ENCODE peak calls at places on chromosomes 4 and X, in eight cellular contexts. K is uterus, Z is HCT116, J is tibial nerve, I is heart left ventricle, L is body of pancreas, E is spleen, R is suprapubic skin. N is an unnamed sample.

GRCh38 chr4:51831133-51831532 is 11.8 kb upstream of the DCUN1D4 start:
- DNase-seq in K (peak), J (peak), E (peak), L (peak), I (peak), R (no peak), Z (peak), N (no peak)

GRCh38 chrX:123756320-123756719 is 23.5 kb upstream of the THOC2 start:
- DNase-seq in E (no peak), L (no peak), Z (no peak), R (no peak), J (no peak), I (no peak), K (peak), N (no peak)

GRCh38 chr4:95162867-95163266 is 385.9 kb downstream of the UNC5C start:
- DNase-seq in R (no peak), J (no peak), K (no peak), L (no peak), Z (no peak), I (no peak), E (no peak), N (no peak)

GRCh38 chr4:2923141-2923551 is 40.1 kb downstream of the NOP14 start:
- DNase-seq in L (no peak), Z (no peak), R (peak), J (no peak), K (peak), E (no peak), I (no peak), N (peak)

GRCh38 chrX:70293621-70294020 is 3.7 kb downstream of the KIF4A start:
- DNase-seq in J (no peak), R (no peak), E (no peak), K (no peak), Z (no peak), L (no peak), I (no peak), N (no peak)

GRCh38 chr4:139641218-139641617 is 24.4 kb upstream of the MGST2 start:
- DNase-seq in K (no peak), I (no peak), J (no peak), Z (no peak), E (no peak), L (no peak), R (no peak), N (no peak)

GRCh38 chrX:153578200-153578835 is 20.6 kb downstream of the CCNQ start:
- DNase-seq in R (no peak), Z (no peak), I (no peak), K (no peak), J (no peak), E (no peak), L (no peak), N (no peak)

GRCh38 chr4:145881991-145882390 is 56.6 kb downstream of the ZNF827 start:
- DNase-seq in L (peak), I (no peak), J (no peak), R (no peak), Z (no peak), K (no peak), E (no peak), N (peak)

GRCh38 chr4:102344520-102344954 is 745 bp downstream of the SLC39A8 start:
- DNase-seq in R (peak), J (no peak), E (peak), I (peak), L (no peak), K (no peak), Z (peak), N (peak)

GRCh38 chrX:55841962-55842752 is 124.6 kb downstream of the RRAGB start:
- DNase-seq in J (no peak), I (no peak), Z (no peak), K (no peak), L (no peak), E (no peak), R (no peak), N (no peak)

GRCh38 chrX:19659929-19660328 is 144.6 kb upstream of the MAP3K15 start:
- DNase-seq in J (no peak), Z (no peak), I (no peak), E (no peak), R (no peak), L (no peak), K (no peak), N (no peak)

GRCh38 chr4:114180481-114180880 is 201.0 kb upstream of the ARSJ start:
- DNase-seq in R (no peak), E (no peak), K (peak), L (no peak), I (peak), Z (peak), J (no peak), N (no peak)

GRCh38 chr4:62640296-62640695 is 1440.2 kb downstream of the ADGRL3 start:
- DNase-seq in J (no peak), E (no peak), Z (no peak), R (no peak), L (no peak), I (no peak), K (no peak), N (no peak)

GRCh38 chr4:151389316-151389715 is 19.7 kb upstream of the FHIP1A start:
- DNase-seq in J (no peak), I (no peak), K (no peak), E (no peak), Z (no peak), L (no peak), R (no peak), N (no peak)

GRCh38 chr4:1752284-1753041 is 31.1 kb downstream of the TACC3 start:
- DNase-seq in E (no peak), J (no peak), K (no peak), L (no peak), R (no peak), I (no peak), Z (no peak), N (no peak)

GRCh38 chrX:50971390-50971789 is 60.9 kb downstream of the BMP15 start:
- DNase-seq in R (no peak), L (no peak), K (no peak), Z (peak), E (no peak), J (no peak), I (no peak), N (no peak)

GRCh38 chr4:183747931-183748664 is 89.0 kb downstream of the TRAPPC11 start:
- DNase-seq in L (peak), Z (no peak), J (no peak), K (no peak), E (no peak), R (no peak), I (no peak), N (no peak)

DNA sequence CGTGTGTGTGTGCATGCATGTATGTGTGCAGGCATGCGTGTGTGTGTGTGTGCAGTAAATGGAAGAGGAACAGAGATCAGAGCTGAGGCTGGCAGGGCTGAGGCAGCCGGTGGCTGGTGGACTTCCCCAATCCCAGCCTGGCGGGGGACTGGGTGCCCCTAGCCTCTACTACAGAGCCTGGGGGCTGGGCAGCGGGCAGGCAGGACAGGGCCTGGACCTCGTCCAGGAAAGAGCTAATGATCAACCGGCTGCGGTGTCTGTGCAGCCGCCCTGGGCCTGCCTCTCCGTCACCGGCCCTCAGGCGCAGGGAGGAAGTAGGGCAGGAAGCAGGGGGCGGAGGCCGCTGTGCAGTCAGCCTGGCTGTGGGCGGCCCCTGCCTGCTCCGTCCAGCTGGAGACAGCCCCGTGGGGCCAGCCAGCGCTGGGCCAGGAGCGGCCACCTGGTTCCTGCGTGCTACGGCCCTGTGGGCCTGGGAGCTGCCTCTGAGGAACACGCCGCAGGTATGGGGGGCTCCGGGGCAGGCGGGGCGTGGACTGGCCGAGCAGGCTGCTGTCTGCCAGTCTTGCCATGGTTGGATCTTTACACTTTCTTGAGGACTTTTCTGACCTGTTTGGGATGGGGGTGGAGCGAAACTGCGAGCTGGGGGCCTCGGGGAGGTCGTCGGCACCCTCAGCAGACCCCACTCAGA is at the start of gene SH3TC1:
- DNase-seq in E (peak), R (peak), I (peak), Z (peak), L (peak), J (peak), K (peak), N (peak)
- TF ChIP-seq POLR2A in E (peak), R (no peak), I (peak), Z (no peak), L (peak), J (peak), K (no peak), N (no peak)

DNA sequence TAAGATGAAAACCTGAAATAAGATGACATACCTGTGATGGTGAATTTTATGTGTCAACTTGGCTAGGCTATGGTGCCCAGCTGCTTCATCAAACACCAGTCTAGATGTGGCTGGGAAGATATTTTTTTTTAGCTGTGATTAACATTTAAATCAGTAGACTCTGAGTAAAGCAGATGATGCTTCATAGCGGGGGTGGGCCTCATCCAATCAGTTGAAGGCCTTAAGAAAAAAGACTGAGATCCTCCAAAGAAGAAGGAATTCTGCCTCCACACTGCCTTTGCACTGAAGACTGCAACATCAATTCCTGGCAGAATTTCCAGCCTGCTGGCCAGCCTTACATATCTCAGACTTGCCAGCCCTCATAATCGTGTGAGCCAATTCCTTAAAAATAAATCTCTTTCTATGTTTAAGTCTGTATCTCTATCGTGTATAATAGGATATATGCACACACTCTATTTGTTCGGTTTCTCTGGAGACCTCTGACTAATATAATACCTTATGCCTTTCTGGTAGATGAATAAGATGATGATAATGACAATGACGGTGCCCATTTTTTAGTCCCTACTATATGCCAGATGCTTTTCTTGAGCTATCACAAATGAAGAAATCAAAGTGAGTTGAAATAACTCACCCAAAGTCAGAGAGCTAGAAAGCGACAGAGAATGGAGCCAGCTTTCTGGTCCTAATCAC is 66.2 kb upstream of the SOD3 start:
- DNase-seq in L (no peak), R (no peak), Z (no peak), J (no peak), I (no peak), K (no peak), E (no peak), N (no peak)
- H3K4me3 ChIP-seq in L (no peak), R (no peak), Z (no peak), J (no peak), I (no peak), K (no peak), E (no peak), N (no peak)

GRCh38 chr4:129514852-129515251 is 418.9 kb downstream of the C4orf33 start:
- DNase-seq in J (no peak), L (no peak), K (no peak), R (no peak), E (no peak), Z (no peak), I (no peak), N (no peak)

DNA sequence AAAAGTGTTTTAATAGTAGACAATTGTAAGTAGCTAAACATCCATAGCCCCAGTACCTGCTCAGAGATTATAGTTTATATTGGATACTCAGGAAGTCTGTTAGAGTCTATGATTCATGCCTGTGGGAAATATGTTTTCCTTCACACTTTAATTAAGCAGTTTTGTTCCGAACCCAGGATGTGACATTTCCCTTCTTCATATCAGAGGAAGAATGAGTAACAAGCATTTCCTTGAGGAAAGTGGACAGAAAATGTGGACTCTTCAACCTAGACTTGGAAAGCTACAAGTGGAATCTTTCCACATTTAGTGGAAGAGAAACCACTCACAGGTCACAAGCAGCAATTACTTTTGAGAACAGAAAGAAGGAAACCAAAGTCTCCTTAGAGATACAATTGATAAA is 419.4 kb downstream of the C4orf33 start:
- DNase-seq in Z (no peak), E (no peak), J (no peak), K (no peak), L (no peak), R (no peak), I (no peak), N (no peak)
- TF ChIP-seq POLR2A in Z (no peak), E (no peak), J (no peak), K (no peak), L (no peak), R (no peak), I (no peak), N (no peak)

GRCh38 chr4:112425823-112426222 is 90.2 kb downstream of the NEUROG2 start:
- DNase-seq in R (no peak), K (no peak), Z (no peak), I (no peak), J (no peak), L (no peak), E (no peak), N (no peak)
- H3K4me3 ChIP-seq in R (no peak), K (no peak), Z (no peak), I (no peak), J (no peak), L (no peak), E (no peak), N (no peak)

GRCh38 chrX:110881971-110882370 is 86.4 kb upstream of the CHRDL1 start:
- DNase-seq in E (no peak), I (no peak), Z (no peak), L (no peak), R (no peak), K (no peak), J (no peak), N (no peak)
- TF ChIP-seq POLR2A in E (no peak), I (no peak), Z (no peak), L (no peak), R (no peak), K (no peak), J (no peak), N (no peak)

GRCh38 chr4:128186623-128187022 is 101.0 kb downstream of the PGRMC2 start:
- DNase-seq in I (no peak), R (no peak), L (no peak), E (no peak), Z (no peak), K (no peak), J (no peak), N (no peak)
- H3K4me3 ChIP-seq in I (no peak), R (no peak), L (no peak), E (no peak), Z (no peak), K (no peak), J (no peak), N (no peak)

DNA sequence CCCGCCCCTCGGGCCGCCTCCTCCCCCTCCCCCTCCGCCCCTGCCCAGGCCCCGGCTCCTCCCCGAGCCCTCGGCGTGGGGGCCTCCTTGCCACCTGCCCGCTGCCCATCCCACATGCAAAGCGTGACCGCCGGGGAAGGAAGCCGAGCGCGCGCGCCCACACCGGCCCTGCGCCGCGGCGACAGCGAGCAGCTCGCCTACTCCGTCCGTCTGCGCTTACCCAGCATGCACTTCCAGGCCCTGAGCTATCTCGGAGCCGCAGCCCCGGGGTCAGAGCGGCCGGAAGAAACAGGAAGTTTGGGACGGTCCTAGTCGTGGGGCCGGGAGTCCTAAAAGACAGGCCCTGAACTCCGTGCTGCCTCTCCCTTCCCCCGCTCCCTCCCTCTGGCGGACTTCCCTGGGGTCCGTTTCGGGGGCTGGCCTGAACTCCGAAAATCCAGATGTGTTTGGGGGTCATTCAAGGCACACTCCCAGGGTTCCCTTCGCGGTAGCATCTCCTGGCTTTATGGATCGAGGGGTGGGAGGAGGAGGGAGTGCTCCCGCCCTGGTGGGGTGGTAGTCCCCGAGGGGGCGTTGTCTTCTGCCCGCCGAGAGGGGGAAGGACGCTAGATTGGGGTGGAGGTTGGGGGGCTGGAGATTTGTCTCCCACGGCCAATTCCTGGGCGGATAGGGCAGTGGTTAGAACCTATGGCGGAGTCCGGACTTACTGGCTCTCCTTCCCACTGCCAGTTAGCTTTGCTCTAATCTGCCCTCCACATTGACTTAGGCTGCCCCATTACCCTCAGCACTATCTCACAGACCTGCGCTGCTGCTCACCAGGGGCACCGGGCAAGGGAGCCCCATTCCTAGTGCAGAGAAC is 25.0 kb upstream of the BCORL1 start:
- DNase-seq in L (peak), K (peak), I (peak), R (no peak), J (no peak), E (peak), Z (peak), N (no peak)
- TF ChIP-seq POLR2A in L (peak), K (no peak), I (peak), R (no peak), J (peak), E (no peak), Z (peak), N (no peak)

N was measured in breast epithelium.